ENCODE peak calls at places on chromosomes 13 and 19, in five cellular contexts. U is neuronal stem cell, D is mesenchymal stem cell, Z is IMR-90, B is H1. P is an unnamed sample.

GRCh38 chr19:29308977-29309520 is 96.1 kb upstream of the UQCRFS1 start:
- DNase-seq in U (no peak), D (no peak), Z (no peak), B (no peak), P (no peak)

GRCh38 chr19:18789883-18790565 is 1.1 kb downstream of the COMP start:
- DNase-seq in U (no peak), D (no peak), Z (no peak), B (peak; percentile 27), P (no peak)

GRCh38 chr19:45171211-45171623 is 6.8 kb downstream of the TRAPPC6A start:
- DNase-seq in U (no peak), D (no peak), Z (no peak), B (no peak), P (no peak)

GRCh38 chr19:18763674-18764590 is 27.2 kb downstream of the COMP start:
- DNase-seq in U (no peak), D (no peak), Z (peak; percentile 27), B (no peak), P (no peak)

GRCh38 chr13:101711307-101712025 is 259.0 kb downstream of the ITGBL1 start:
- DNase-seq in U (no peak), D (no peak), Z (no peak), B (no peak), P (no peak)

GRCh38 chr13:62123409-62123808 is 707.8 kb upstream of the PCDH20 start:
- DNase-seq in U (no peak), D (no peak), Z (no peak), B (no peak), P (no peak)

GRCh38 chr19:18438331-18439024 is 545 bp upstream of the ISYNA1 start:
- DNase-seq in U (no peak), D (peak; percentile 74), Z (no peak), B (no peak), P (peak; percentile 54)

GRCh38 chr13:112741835-112742570 is 52.2 kb downstream of the ATP11A start:
- DNase-seq in U (no peak), D (no peak), Z (no peak), B (no peak), P (no peak)

GRCh38 chr19:1251233-1251502 is 2.8 kb downstream of the MIDN start:
- DNase-seq in U (no peak), D (peak; percentile 81), Z (peak; percentile 68), B (no peak), P (peak; percentile 56)

GRCh38 chr19:32817252-32817912 is 52.2 kb downstream of the SLC7A9 start:
- DNase-seq in U (no peak), D (no peak), Z (no peak), B (no peak), P (no peak)

GRCh38 chr19:43814663-43815352 is 12.3 kb upstream of the ZNF283 start:
- DNase-seq in U (no peak), D (no peak), Z (no peak), B (no peak), P (peak; percentile 60)

GRCh38 chr13:62357887-62358645 is 942.4 kb upstream of the PCDH20 start:
- DNase-seq in U (peak; percentile 77), D (peak; percentile 73), Z (peak; percentile 71), B (peak; percentile 39), P (peak; percentile 6)

GRCh38 chr19:56076413-56076998 is 44.6 kb downstream of the ZNF787 start:
- DNase-seq in U (peak; percentile 39), D (peak; percentile 58), Z (peak; percentile 50), B (no peak), P (peak; percentile 85)

GRCh38 chr13:20940083-20940482 is 37.5 kb upstream of the XPO4 start:
- DNase-seq in U (no peak), D (peak; percentile 78), Z (peak; percentile 83), B (no peak), P (peak; percentile 99)

GRCh38 chr19:12163841-12164240 is 945 bp downstream of the ZNF136 start:
- DNase-seq in U (no peak), D (peak; percentile 55), Z (peak; percentile 56), B (no peak), P (no peak)

GRCh38 chr13:23610966-23611486 is 40.8 kb downstream of the TNFRSF19 start:
- DNase-seq in U (no peak), D (no peak), Z (peak; percentile 53), B (no peak), P (no peak)

GRCh38 chr19:9847087-9847671 is 12.1 kb downstream of the PIN1 start:
- DNase-seq in U (no peak), D (peak; percentile 90), Z (peak; percentile 97), B (peak; percentile 51), P (peak; percentile 11)

GRCh38 chr19:57099199-57099661 is 20.6 kb upstream of the USP29 start:
- DNase-seq in U (peak; percentile 38), D (no peak), Z (peak; percentile 35), B (no peak), P (peak; percentile 96)

GRCh38 chr19:51593969-51594773 is 23.1 kb downstream of the ZNF175 start:
- DNase-seq in U (peak; percentile 95), D (peak; percentile 97), Z (peak; percentile 97), B (peak; percentile 87), P (peak; percentile 99)

GRCh38 chr19:18832331-18833140 is 777 bp downstream of the UPF1 start:
- DNase-seq in U (peak; percentile 30), D (peak; percentile 51), Z (no peak), B (no peak), P (peak; percentile 14)

GRCh38 chr13:96710166-96710866 is 284.0 kb downstream of the OXGR1 start:
- DNase-seq in U (no peak), D (no peak), Z (no peak), B (no peak), P (no peak)

GRCh38 chr13:79724348-79725103 is 243.6 kb downstream of the NDFIP2 start:
- DNase-seq in U (no peak), D (no peak), Z (no peak), B (no peak), P (no peak)

GRCh38 chr13:22736768-22737092 is 444.0 kb upstream of the SGCG start:
- DNase-seq in U (no peak), D (no peak), Z (no peak), B (no peak), P (no peak)

GRCh38 chr13:99893567-99893966 is 78.0 kb downstream of the ZIC5 start:
- DNase-seq in U (no peak), D (no peak), Z (no peak), B (no peak), P (no peak)
- H4K91ac ChIP-seq in U (no peak overlapping the region), D (no peak overlapping the region), Z (no peak overlapping the region), B (peak overlapping the region; percentile 95), P (no peak overlapping the region)

GRCh38 chr13:57286511-57287098 is 119.6 kb downstream of the PRR20E start:
- DNase-seq in U (no peak), D (no peak), Z (no peak), B (no peak), P (peak; percentile 10)
- H2AFZ ChIP-seq in U (peak overlapping the region; percentile 76), D (no peak overlapping the region), Z (no peak overlapping the region), B (no peak overlapping the region), P (no peak overlapping the region)

GRCh38 chr13:93515267-93515666 is 288.7 kb downstream of the GPC6 start:
- DNase-seq in U (no peak), D (no peak), Z (no peak), B (no peak), P (no peak)
- H3K4me3 ChIP-seq in U (no peak overlapping the region), D (no peak overlapping the region), Z (no peak overlapping the region), B (no peak overlapping the region), P (no peak overlapping the region)

GRCh38 chr19:13843104-13843921 is 33.6 kb upstream of the NANOS3 start:
- DNase-seq in U (no peak), D (peak; percentile 86), Z (peak; percentile 47), B (no peak), P (peak; percentile 56)

GRCh38 chr19:13846533-13847032 is 30.4 kb upstream of the NANOS3 start:
- DNase-seq in U (no peak), D (peak; percentile 99), Z (peak; percentile 93), B (no peak), P (peak; percentile 97)

GRCh38 chr19:13842294-13843103 is 34.4 kb upstream of the NANOS3 start:
- DNase-seq in U (no peak), D (peak; percentile 87), Z (peak; percentile 65), B (no peak), P (peak; percentile 56)

GRCh38 chr19:13841339-13842293 is 35.3 kb upstream of the NANOS3 start:
- DNase-seq in U (no peak), D (peak; percentile 73), Z (no peak), B (no peak), P (peak; percentile 54)

GRCh38 chr19:13844130-13844631 is 32.8 kb upstream of the NANOS3 start:
- DNase-seq in U (no peak), D (no peak), Z (no peak), B (no peak), P (no peak)
- H4K91ac ChIP-seq in U (no peak overlapping the region), D (peak overlapping the region; percentile 30), Z (no peak overlapping the region), B (no peak overlapping the region), P (peak overlapping the region; percentile 93)

P was measured in trophoblast cell.